ENCODE peak calls at places on chromosomes 12 and 14, in six cellular contexts. A, G, P, K, W and S are unnamed samples.

GRCh38 chr14:64736271-64737131 is 32.3 kb downstream of the PLEKHG3 start:
- DNase-seq in W (peak), G (no peak), K (no peak), A (no peak), P (no peak), S (peak)

GRCh38 chr14:69877492-69877891 is 1.7 kb upstream of the SMOC1 start:
- DNase-seq in P (no peak), A (no peak), G (no peak), K (peak), W (no peak), S (no peak)

GRCh38 chr12:112909693-112910092 is 2.9 kb downstream of the OAS1 start:
- DNase-seq in G (no peak), K (no peak), A (no peak), P (no peak), W (no peak), S (no peak)

GRCh38 chr12:3542911-3543310 is 51.9 kb downstream of the PRMT8 start:
- DNase-seq in P (no peak), G (no peak), W (peak), K (no peak), A (no peak), S (no peak)

GRCh38 chr14:36083317-36083716 is 93.2 kb downstream of the PTCSC3 start:
- DNase-seq in A (no peak), K (no peak), P (no peak), W (no peak), G (no peak), S (no peak)

GRCh38 chr12:1474059-1474537 is 120.3 kb downstream of the FBXL14 start:
- DNase-seq in A (peak), G (no peak), W (peak), P (no peak), K (no peak), S (no peak)

GRCh38 chr14:90839889-90840266 is 23.6 kb upstream of the TTC7B start:
- DNase-seq in A (no peak), G (no peak), P (no peak), K (no peak), W (no peak), S (no peak)

GRCh38 chr12:30953257-30953656 is 26.7 kb downstream of the TSPAN11 start:
- DNase-seq in G (no peak), W (no peak), K (no peak), A (no peak), P (no peak), S (no peak)

GRCh38 chr12:90085491-90086274 is 377.0 kb upstream of the ATP2B1 start:
- DNase-seq in A (no peak), K (no peak), W (no peak), G (no peak), P (no peak), S (no peak)

GRCh38 chr14:61537567-61538463 is 157.5 kb upstream of the HIF1A start:
- DNase-seq in K (no peak), P (no peak), A (peak), G (no peak), W (peak), S (peak)
- TF ChIP-seq EP300 in K (no peak), P (no peak), A (peak), G (no peak), W (peak), S (no peak)

DNA sequence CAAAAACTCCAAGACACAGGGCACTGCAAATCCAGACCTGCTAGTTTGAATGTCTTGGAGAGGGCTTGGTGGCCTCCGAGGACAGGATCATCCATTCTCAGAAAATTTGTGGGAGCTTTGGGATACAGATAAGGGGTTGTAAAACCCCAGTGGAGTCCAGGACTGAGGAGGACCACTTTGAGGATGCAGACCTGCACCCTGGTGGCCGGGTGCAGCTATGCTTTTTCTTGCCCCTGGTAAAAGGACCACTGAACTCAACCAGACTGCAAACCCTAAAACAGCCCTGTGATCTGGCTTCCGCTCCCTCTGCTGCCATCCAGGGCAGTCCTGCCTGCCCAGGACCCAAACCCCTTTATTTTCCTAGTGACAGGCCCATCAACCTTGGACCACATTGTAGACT is 169.5 kb upstream of the DAAM1 start:
- DNase-seq in G (no peak), A (no peak), P (no peak), W (no peak), K (no peak), S (no peak)
- TF ChIP-seq CTCF in G (no peak), A (peak), P (no peak), W (peak), K (peak), S (no peak)

GRCh38 chr14:75979641-75980422 is 2.0 kb downstream of the TGFB3 start:
- DNase-seq in W (no peak), G (peak), K (peak), A (no peak), P (no peak), S (no peak)
- H3K4me3 ChIP-seq in W (peak), G (peak), K (no peak), A (no peak), P (peak), S (peak)

GRCh38 chr12:7189398-7190267 is at the start of gene PEX5:
- DNase-seq in A (peak), P (peak), W (peak), K (peak), G (peak), S (peak)
- TF ChIP-seq EP300 in A (no peak), P (no peak), W (no peak), K (no peak), G (no peak), S (no peak)

DNA sequence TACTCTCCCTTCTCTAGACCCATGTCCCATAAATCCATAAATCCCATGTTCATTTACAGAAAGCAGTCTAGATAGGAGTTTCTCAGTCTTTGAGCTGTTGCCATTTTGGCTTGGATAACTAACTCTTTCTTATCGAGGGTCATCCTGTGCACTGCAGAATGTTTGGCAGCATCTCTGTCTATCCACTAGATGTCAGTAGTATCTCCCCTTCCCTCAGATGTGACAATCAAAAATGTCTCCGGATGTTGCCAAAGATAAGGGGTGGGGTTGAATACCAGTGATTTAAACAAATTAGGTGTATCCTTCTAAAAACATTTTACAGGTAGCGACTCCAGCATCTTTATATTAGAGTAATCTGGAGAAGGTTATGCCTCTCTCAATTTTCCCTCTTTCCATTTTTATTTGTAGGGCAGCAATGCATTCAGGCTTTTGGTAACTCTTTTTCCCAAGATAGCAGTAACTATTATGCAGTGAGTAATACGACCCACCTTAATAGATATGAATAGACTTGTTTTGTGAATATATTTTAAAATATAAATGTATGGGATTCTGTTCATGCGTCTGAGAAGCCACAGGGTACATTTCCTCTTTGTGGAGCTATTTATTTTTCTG is 100.7 kb downstream of the LRRK2 start:
- DNase-seq in G (no peak), P (no peak), A (peak), K (peak), W (peak), S (no peak)
- TF ChIP-seq CTCF in G (no peak), P (peak), A (peak), K (peak), W (peak), S (peak)

DNA sequence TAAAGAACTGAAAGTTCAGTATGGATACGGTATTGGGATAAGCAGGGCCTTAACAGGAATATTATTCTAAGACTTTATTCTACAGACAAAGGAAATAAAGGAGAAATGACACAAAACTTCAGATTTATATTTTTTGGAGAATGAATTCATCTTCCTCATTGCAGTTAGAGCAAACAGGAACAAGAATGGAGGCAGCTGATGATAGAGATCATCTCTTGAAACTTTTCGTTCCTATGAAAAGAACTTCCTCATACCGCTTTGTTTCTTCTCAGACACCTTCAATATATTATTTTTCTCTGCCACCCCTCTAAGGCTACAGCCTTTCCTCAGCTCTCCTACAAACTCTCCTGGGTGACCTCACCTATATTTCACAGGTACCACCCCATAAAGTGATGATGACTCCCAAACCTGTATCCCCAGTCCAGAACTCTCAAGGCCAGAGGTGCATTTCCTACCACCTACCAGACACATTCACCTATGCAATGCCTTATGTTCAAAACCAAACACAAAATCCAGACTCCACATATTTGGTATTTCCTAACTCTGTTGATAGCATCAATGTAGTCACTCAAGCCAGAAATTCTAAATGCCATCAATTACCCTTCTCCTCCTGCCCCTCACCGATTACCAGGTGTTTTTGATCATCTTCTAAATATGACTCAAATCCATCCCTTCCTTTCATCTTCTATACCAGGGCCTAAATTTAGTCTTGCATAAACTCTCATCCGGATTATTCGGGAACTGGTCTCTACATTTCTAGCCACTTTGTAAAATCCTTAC is 7.4 kb downstream of the MAP4K5 start:
- DNase-seq in K (no peak), W (no peak), P (no peak), A (no peak), G (no peak), S (no peak)
- H3K4me3 ChIP-seq in K (no peak), W (no peak), P (no peak), A (no peak), G (no peak), S (no peak)

DNA sequence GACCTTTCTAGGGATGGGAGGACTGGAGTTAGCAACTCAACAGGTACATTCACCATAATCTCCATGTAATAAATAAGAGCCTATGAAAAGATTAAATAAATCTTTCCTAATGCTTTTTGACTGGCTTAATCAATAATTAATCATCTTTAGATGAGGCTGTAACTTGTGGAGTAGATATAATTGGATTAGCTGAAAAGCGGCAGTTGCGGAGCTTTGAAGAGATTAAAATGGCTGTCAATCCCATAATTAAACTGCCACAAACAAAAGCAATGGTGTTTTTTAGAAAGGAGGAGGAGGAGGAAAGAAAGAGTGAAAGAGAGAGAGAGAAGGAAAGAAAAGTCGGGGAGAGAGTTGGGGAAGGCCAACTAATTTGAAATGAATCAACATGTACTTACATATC is 70.7 kb upstream of the TMEM263 start:
- DNase-seq in A (no peak), P (no peak), K (no peak), W (no peak), G (no peak), S (no peak)
- TF ChIP-seq EP300 in A (no peak), P (no peak), K (no peak), W (no peak), G (no peak), S (no peak)